ENCODE peak calls at places on chromosomes 1 and 21, in six cellular contexts. One of them, this sample, is unnamed.

GRCh38 chr1:20868263-20868662 is 81.2 kb upstream of the HP1BP3 start:
- DNase-seq in activated gamma-delta T cell treated with anti-CD3 and anti-CD28 coated beads, Interleukin-2, amount 50 U/mL, for 16 hours: no peak
- DNase-seq in COR-L47: no peak
- DNase-seq in EL: no peak
- DNase-seq in activated B cell treated with CpG ODN at 0.5 μM for 24 hours: no peak
- DNase-seq in fibroblast of mammary gland: no peak
- DNase-seq in this sample: no peak

GRCh38 chr1:232385221-232385620 is 244.7 kb downstream of the SIPA1L2 start:
- DNase-seq in EL: peak; percentile 80
- DNase-seq in fibroblast of mammary gland: peak; percentile 61
- DNase-seq in COR-L47: no peak
- DNase-seq in activated B cell treated with CpG ODN at 0.5 μM for 24 hours: no peak
- DNase-seq in activated gamma-delta T cell treated with anti-CD3 and anti-CD28 coated beads, Interleukin-2, amount 50 U/mL, for 16 hours: no peak
- DNase-seq in this sample: peak; percentile 89

GRCh38 chr1:12166834-12167492 is at the start of gene TNFRSF1B:
- DNase-seq in COR-L47: no peak
- DNase-seq in activated B cell treated with CpG ODN at 0.5 μM for 24 hours: peak; percentile 70
- DNase-seq in activated gamma-delta T cell treated with anti-CD3 and anti-CD28 coated beads, Interleukin-2, amount 50 U/mL, for 16 hours: peak; percentile 45
- DNase-seq in fibroblast of mammary gland: no peak
- DNase-seq in EL: peak; percentile 60
- DNase-seq in this sample: peak; percentile 56

GRCh38 chr1:19647643-19648042 is 3.5 kb downstream of the NBL1 start:
- DNase-seq in activated B cell treated with CpG ODN at 0.5 μM for 24 hours: no peak
- DNase-seq in fibroblast of mammary gland: no peak
- DNase-seq in activated gamma-delta T cell treated with anti-CD3 and anti-CD28 coated beads, Interleukin-2, amount 50 U/mL, for 16 hours: no peak
- DNase-seq in EL: no peak
- DNase-seq in COR-L47: no peak
- DNase-seq in this sample: no peak

GRCh38 chr1:8889925-8890785 is 11.7 kb upstream of the ENO1 start:
- DNase-seq in COR-L47: no peak
- DNase-seq in EL: peak; percentile 94
- DNase-seq in activated gamma-delta T cell treated with anti-CD3 and anti-CD28 coated beads, Interleukin-2, amount 50 U/mL, for 16 hours: no peak
- DNase-seq in fibroblast of mammary gland: peak; percentile 93
- DNase-seq in activated B cell treated with CpG ODN at 0.5 μM for 24 hours: no peak
- DNase-seq in this sample: peak; percentile 80

GRCh38 chr1:195791796-195792195 is 816.4 kb downstream of the KCNT2 start:
- DNase-seq in fibroblast of mammary gland: no peak
- DNase-seq in activated gamma-delta T cell treated with anti-CD3 and anti-CD28 coated beads, Interleukin-2, amount 50 U/mL, for 16 hours: no peak
- DNase-seq in EL: no peak
- DNase-seq in COR-L47: no peak
- DNase-seq in activated B cell treated with CpG ODN at 0.5 μM for 24 hours: no peak
- DNase-seq in this sample: no peak

GRCh38 chr1:160621633-160622413 is 25.0 kb downstream of the SLAMF1 start:
- DNase-seq in EL: no peak
- DNase-seq in activated gamma-delta T cell treated with anti-CD3 and anti-CD28 coated beads, Interleukin-2, amount 50 U/mL, for 16 hours: no peak
- DNase-seq in COR-L47: no peak
- DNase-seq in fibroblast of mammary gland: no peak
- DNase-seq in activated B cell treated with CpG ODN at 0.5 μM for 24 hours: no peak
- DNase-seq in this sample: no peak

GRCh38 chr1:247627951-247628350 is 22.6 kb downstream of the OR2G3 start:
- DNase-seq in COR-L47: no peak
- DNase-seq in EL: no peak
- DNase-seq in fibroblast of mammary gland: no peak
- DNase-seq in activated B cell treated with CpG ODN at 0.5 μM for 24 hours: no peak
- DNase-seq in activated gamma-delta T cell treated with anti-CD3 and anti-CD28 coated beads, Interleukin-2, amount 50 U/mL, for 16 hours: no peak
- DNase-seq in this sample: no peak

GRCh38 chr1:13228343-13228781 is 2.4 kb upstream of the PRAMEF18 start:
- DNase-seq in fibroblast of mammary gland: no peak
- DNase-seq in activated gamma-delta T cell treated with anti-CD3 and anti-CD28 coated beads, Interleukin-2, amount 50 U/mL, for 16 hours: no peak
- DNase-seq in EL: no peak
- DNase-seq in COR-L47: no peak
- DNase-seq in activated B cell treated with CpG ODN at 0.5 μM for 24 hours: no peak
- DNase-seq in this sample: no peak

GRCh38 chr21:46048926-46049889 is 48.7 kb upstream of the COL6A2 start:
- DNase-seq in activated gamma-delta T cell treated with anti-CD3 and anti-CD28 coated beads, Interleukin-2, amount 50 U/mL, for 16 hours: no peak
- DNase-seq in fibroblast of mammary gland: peak; percentile 100
- DNase-seq in activated B cell treated with CpG ODN at 0.5 μM for 24 hours: no peak
- DNase-seq in EL: peak; percentile 100
- DNase-seq in COR-L47: peak; percentile 62
- DNase-seq in this sample: peak; percentile 98

GRCh38 chr1:12370241-12370980 is 140.6 kb downstream of the VPS13D start:
- DNase-seq in COR-L47: no peak
- DNase-seq in activated B cell treated with CpG ODN at 0.5 μM for 24 hours: no peak
- DNase-seq in activated gamma-delta T cell treated with anti-CD3 and anti-CD28 coated beads, Interleukin-2, amount 50 U/mL, for 16 hours: no peak
- DNase-seq in EL: no peak
- DNase-seq in fibroblast of mammary gland: no peak
- DNase-seq in this sample: no peak

GRCh38 chr21:41673071-41673470 is 93.8 kb downstream of the RIPK4 start:
- DNase-seq in fibroblast of mammary gland: no peak
- DNase-seq in COR-L47: no peak
- DNase-seq in activated gamma-delta T cell treated with anti-CD3 and anti-CD28 coated beads, Interleukin-2, amount 50 U/mL, for 16 hours: no peak
- DNase-seq in activated B cell treated with CpG ODN at 0.5 μM for 24 hours: no peak
- DNase-seq in EL: no peak
- DNase-seq in this sample: no peak

GRCh38 chr1:169550294-169550693 is 36.0 kb downstream of the F5 start:
- DNase-seq in COR-L47: peak; percentile 19
- DNase-seq in activated gamma-delta T cell treated with anti-CD3 and anti-CD28 coated beads, Interleukin-2, amount 50 U/mL, for 16 hours: no peak
- DNase-seq in fibroblast of mammary gland: peak; percentile 57
- DNase-seq in EL: peak; percentile 25
- DNase-seq in activated B cell treated with CpG ODN at 0.5 μM for 24 hours: no peak
- DNase-seq in this sample: peak; percentile 70

GRCh38 chr1:14739433-14739832 is 140.9 kb downstream of the KAZN start:
- DNase-seq in fibroblast of mammary gland: no peak
- DNase-seq in activated B cell treated with CpG ODN at 0.5 μM for 24 hours: no peak
- DNase-seq in activated gamma-delta T cell treated with anti-CD3 and anti-CD28 coated beads, Interleukin-2, amount 50 U/mL, for 16 hours: no peak
- DNase-seq in EL: no peak
- DNase-seq in COR-L47: no peak
- DNase-seq in this sample: no peak

GRCh38 chr1:23344987-23345472 is 946 bp upstream of the HNRNPR start:
- DNase-seq in EL: peak; percentile 18
- DNase-seq in fibroblast of mammary gland: peak; percentile 39
- DNase-seq in activated gamma-delta T cell treated with anti-CD3 and anti-CD28 coated beads, Interleukin-2, amount 50 U/mL, for 16 hours: no peak
- DNase-seq in activated B cell treated with CpG ODN at 0.5 μM for 24 hours: no peak
- DNase-seq in COR-L47: no peak
- DNase-seq in this sample: no peak

GRCh38 chr1:33041026-33041425 is 4.3 kb upstream of the AK2 start:
- DNase-seq in activated B cell treated with CpG ODN at 0.5 μM for 24 hours: no peak
- DNase-seq in activated gamma-delta T cell treated with anti-CD3 and anti-CD28 coated beads, Interleukin-2, amount 50 U/mL, for 16 hours: no peak
- DNase-seq in fibroblast of mammary gland: no peak
- DNase-seq in COR-L47: no peak
- DNase-seq in EL: no peak
- DNase-seq in this sample: no peak

GRCh38 chr1:58670200-58670599 is 29.7 kb downstream of the MYSM1 start:
- DNase-seq in fibroblast of mammary gland: no peak
- DNase-seq in activated gamma-delta T cell treated with anti-CD3 and anti-CD28 coated beads, Interleukin-2, amount 50 U/mL, for 16 hours: no peak
- DNase-seq in activated B cell treated with CpG ODN at 0.5 μM for 24 hours: no peak
- DNase-seq in COR-L47: no peak
- DNase-seq in EL: no peak
- DNase-seq in this sample: no peak

GRCh38 chr1:91846007-91846620 is 39.8 kb downstream of the TGFBR3 start:
- DNase-seq in fibroblast of mammary gland: peak; percentile 67
- DNase-seq in EL: peak; percentile 55
- DNase-seq in COR-L47: peak; percentile 98
- DNase-seq in activated gamma-delta T cell treated with anti-CD3 and anti-CD28 coated beads, Interleukin-2, amount 50 U/mL, for 16 hours: no peak
- DNase-seq in activated B cell treated with CpG ODN at 0.5 μM for 24 hours: no peak
- DNase-seq in this sample: peak; percentile 60

GRCh38 chr1:31111290-31111951 is 45.9 kb upstream of the PUM1 start:
- DNase-seq in activated gamma-delta T cell treated with anti-CD3 and anti-CD28 coated beads, Interleukin-2, amount 50 U/mL, for 16 hours: no peak
- DNase-seq in EL: peak; percentile 63
- DNase-seq in activated B cell treated with CpG ODN at 0.5 μM for 24 hours: no peak
- DNase-seq in fibroblast of mammary gland: peak; percentile 59
- DNase-seq in COR-L47: no peak
- DNase-seq in this sample: peak; percentile 83

GRCh38 chr1:204344665-204345064 is 15.1 kb downstream of the PLEKHA6 start:
- DNase-seq in activated B cell treated with CpG ODN at 0.5 μM for 24 hours: no peak
- DNase-seq in fibroblast of mammary gland: no peak
- DNase-seq in EL: no peak
- DNase-seq in COR-L47: no peak
- DNase-seq in activated gamma-delta T cell treated with anti-CD3 and anti-CD28 coated beads, Interleukin-2, amount 50 U/mL, for 16 hours: no peak
- DNase-seq in this sample: no peak

GRCh38 chr1:43331688-43332087 is 5.9 kb upstream of the MPL start:
- DNase-seq in COR-L47: no peak
- DNase-seq in activated gamma-delta T cell treated with anti-CD3 and anti-CD28 coated beads, Interleukin-2, amount 50 U/mL, for 16 hours: no peak
- DNase-seq in EL: no peak
- DNase-seq in fibroblast of mammary gland: no peak
- DNase-seq in activated B cell treated with CpG ODN at 0.5 μM for 24 hours: no peak
- DNase-seq in this sample: no peak

GRCh38 chr1:153612755-153613331 is at the start of gene S100A16:
- DNase-seq in fibroblast of mammary gland: peak; percentile 68
- DNase-seq in activated B cell treated with CpG ODN at 0.5 μM for 24 hours: no peak
- DNase-seq in activated gamma-delta T cell treated with anti-CD3 and anti-CD28 coated beads, Interleukin-2, amount 50 U/mL, for 16 hours: no peak
- DNase-seq in COR-L47: no peak
- DNase-seq in EL: peak; percentile 77
- DNase-seq in this sample: peak; percentile 49

GRCh38 chr1:53369034-53369750 is 41.3 kb upstream of the LRP8 start:
- DNase-seq in fibroblast of mammary gland: no peak
- DNase-seq in COR-L47: no peak
- DNase-seq in activated B cell treated with CpG ODN at 0.5 μM for 24 hours: peak; percentile 14
- DNase-seq in activated gamma-delta T cell treated with anti-CD3 and anti-CD28 coated beads, Interleukin-2, amount 50 U/mL, for 16 hours: no peak
- DNase-seq in EL: no peak
- DNase-seq in this sample: no peak

GRCh38 chr1:226568975-226569741 is 20.6 kb downstream of the STUM start:
- DNase-seq in activated gamma-delta T cell treated with anti-CD3 and anti-CD28 coated beads, Interleukin-2, amount 50 U/mL, for 16 hours: no peak
- DNase-seq in EL: no peak
- DNase-seq in activated B cell treated with CpG ODN at 0.5 μM for 24 hours: no peak
- DNase-seq in COR-L47: no peak
- DNase-seq in fibroblast of mammary gland: no peak
- DNase-seq in this sample: no peak

GRCh38 chr1:154565876-154566275 is 1.7 kb upstream of the CHRNB2 start:
- DNase-seq in activated gamma-delta T cell treated with anti-CD3 and anti-CD28 coated beads, Interleukin-2, amount 50 U/mL, for 16 hours: no peak
- DNase-seq in activated B cell treated with CpG ODN at 0.5 μM for 24 hours: no peak
- DNase-seq in EL: no peak
- DNase-seq in fibroblast of mammary gland: no peak
- DNase-seq in COR-L47: no peak
- DNase-seq in this sample: no peak

GRCh38 chr1:245995474-245995873 is 511.6 kb downstream of the SMYD3 start:
- DNase-seq in activated gamma-delta T cell treated with anti-CD3 and anti-CD28 coated beads, Interleukin-2, amount 50 U/mL, for 16 hours: no peak
- DNase-seq in activated B cell treated with CpG ODN at 0.5 μM for 24 hours: no peak
- DNase-seq in EL: no peak
- DNase-seq in COR-L47: no peak
- DNase-seq in fibroblast of mammary gland: no peak
- DNase-seq in this sample: no peak

GRCh38 chr1:23239638-23240295 is 22.5 kb upstream of the HTR1D start:
- DNase-seq in activated gamma-delta T cell treated with anti-CD3 and anti-CD28 coated beads, Interleukin-2, amount 50 U/mL, for 16 hours: no peak
- DNase-seq in COR-L47: no peak
- DNase-seq in EL: no peak
- DNase-seq in fibroblast of mammary gland: no peak
- DNase-seq in activated B cell treated with CpG ODN at 0.5 μM for 24 hours: no peak
- DNase-seq in this sample: no peak

GRCh38 chr1:183871142-183871541 is 66.2 kb downstream of the RGL1 start:
- DNase-seq in EL: peak; percentile 35
- DNase-seq in activated gamma-delta T cell treated with anti-CD3 and anti-CD28 coated beads, Interleukin-2, amount 50 U/mL, for 16 hours: no peak
- DNase-seq in fibroblast of mammary gland: peak; percentile 90
- DNase-seq in activated B cell treated with CpG ODN at 0.5 μM for 24 hours: no peak
- DNase-seq in COR-L47: peak; percentile 75
- DNase-seq in this sample: peak; percentile 65

GRCh38 chr21:35428927-35429326 is 379.8 kb upstream of the RUNX1 start:
- DNase-seq in EL: no peak
- DNase-seq in activated gamma-delta T cell treated with anti-CD3 and anti-CD28 coated beads, Interleukin-2, amount 50 U/mL, for 16 hours: no peak
- DNase-seq in COR-L47: no peak
- DNase-seq in activated B cell treated with CpG ODN at 0.5 μM for 24 hours: no peak
- DNase-seq in fibroblast of mammary gland: peak; percentile 30
- DNase-seq in this sample: no peak

This sample was measured in choroid plexus epithelial cell.